ENCODE peak calls at places on chromosomes 16 and 17, in ten cellular contexts. S is adrenal gland; P is RWPE1; J is fibroblast of villous mesenchyme; O is omental fat pad; Y is CD4-positive, alpha-beta T cell; M is stimulated activated CD4-positive, alpha-beta T cell treated with anti-CD3 and anti-CD28 coated beads, Interleukin-15, amount 100 ng/mL, for 1 hour; T is transverse colon; V is NCI-H524; G is NCI-H2029. K is an unnamed sample.
A peak's percentile ranks its signal among the peaks of the same experiment; 100 is the strongest.

GRCh38 chr16:84268661-84269060 is 26.0 kb upstream of the WFDC1 start:
- DNase-seq in S (no peak), P (no peak), J (no peak), O (no peak), Y (no peak), M (no peak), T (no peak), V (peak; percentile 94), G (no peak), K (no peak)

GRCh38 chr16:81519298-81520150 is 74.9 kb downstream of the CMIP start:
- DNase-seq in S (no peak), P (no peak), J (no peak), O (no peak), Y (no peak), M (no peak), T (no peak), V (no peak), G (no peak), K (no peak)

GRCh38 chr16:3465301-3465700 is 21.8 kb downstream of the NAA60 start:
- DNase-seq in S (no peak), P (no peak), J (no peak), O (no peak), Y (no peak), M (no peak), T (no peak), V (no peak), G (no peak), K (no peak)

GRCh38 chr17:74502866-74503265 is 28.4 kb downstream of the CD300LB start:
- DNase-seq in S (no peak), P (no peak), J (no peak), O (no peak), Y (no peak), M (no peak), T (no peak), V (no peak), G (no peak), K (no peak)

GRCh38 chr16:50742521-50743150 is 750 bp downstream of the CYLD start:
- DNase-seq in S (peak; percentile 70), P (peak; percentile 36), J (peak; percentile 43), O (no peak), Y (peak; percentile 30), M (peak; percentile 21), T (peak; percentile 46), V (no peak), G (no peak), K (peak; percentile 34)

GRCh38 chr17:13996758-13997157 is 72.5 kb upstream of the COX10 start:
- DNase-seq in S (no peak), P (no peak), J (peak; percentile 53), O (no peak), Y (no peak), M (no peak), T (no peak), V (no peak), G (no peak), K (no peak)

GRCh38 chr16:48277158-48277557 is 29.8 kb upstream of the ABCC11 start:
- DNase-seq in S (peak; percentile 62), P (no peak), J (no peak), O (no peak), Y (no peak), M (no peak), T (peak; percentile 17), V (no peak), G (no peak), K (no peak)

GRCh38 chr16:6018848-6019489 is 921.4 kb upstream of the EEF2KMT start:
- DNase-seq in S (no peak), P (no peak), J (no peak), O (no peak), Y (no peak), M (no peak), T (no peak), V (no peak), G (no peak), K (peak; percentile 13)

GRCh38 chr16:81095653-81095952 is 592 bp downstream of the GCSH start:
- DNase-seq in S (no peak), P (no peak), J (no peak), O (no peak), Y (no peak), M (no peak), T (no peak), V (no peak), G (no peak), K (no peak)

GRCh38 chr17:14553847-14554246 is 253.0 kb downstream of the HS3ST3B1 start:
- DNase-seq in S (no peak), P (no peak), J (no peak), O (no peak), Y (no peak), M (no peak), T (no peak), V (no peak), G (no peak), K (no peak)

GRCh38 chr16:48014349-48015135 is 141.3 kb downstream of the ABCC12 start:
- DNase-seq in S (no peak), P (peak; percentile 89), J (no peak), O (no peak), Y (no peak), M (no peak), T (no peak), V (peak; percentile 47), G (no peak), K (no peak)

GRCh38 chr16:28193530-28194423 is 18.0 kb downstream of the XPO6 start:
- DNase-seq in S (no peak), P (peak; percentile 76), J (peak; percentile 96), O (no peak), Y (peak; percentile 26), M (no peak), T (no peak), V (no peak), G (no peak), K (no peak)

GRCh38 chr17:57852041-57852954 is 2.5 kb upstream of the MRPS23 start:
- DNase-seq in S (no peak), P (no peak), J (no peak), O (no peak), Y (no peak), M (no peak), T (no peak), V (no peak), G (no peak), K (no peak)

GRCh38 chr17:72465191-72466024 is 344.6 kb downstream of the SOX9 start:
- DNase-seq in S (no peak), P (peak; percentile 91), J (peak; percentile 86), O (no peak), Y (no peak), M (no peak), T (peak; percentile 77), V (no peak), G (no peak), K (peak; percentile 52)

GRCh38 chr17:81387235-81388060 is 7.8 kb upstream of the BAHCC1 start:
- DNase-seq in S (peak; percentile 87), P (no peak), J (peak; percentile 90), O (no peak), Y (no peak), M (no peak), T (peak; percentile 76), V (no peak), G (no peak), K (peak; percentile 65)

GRCh38 chr17:27343972-27344607 is 50.2 kb downstream of the WSB1 start:
- DNase-seq in S (no peak), P (no peak), J (no peak), O (no peak), Y (no peak), M (no peak), T (no peak), V (no peak), G (peak; percentile 46), K (no peak)

GRCh38 chr17:29155235-29155965 is 24.8 kb downstream of the MYO18A start:
- DNase-seq in S (peak; percentile 76), P (peak; percentile 90), J (peak; percentile 55), O (no peak), Y (peak; percentile 26), M (no peak), T (peak; percentile 75), V (no peak), G (peak; percentile 11), K (peak; percentile 75)

GRCh38 chr16:22638393-22639206 is 127.9 kb downstream of the NPIPB5 start:
- DNase-seq in S (no peak), P (peak; percentile 59), J (peak; percentile 62), O (no peak), Y (no peak), M (no peak), T (no peak), V (no peak), G (no peak), K (no peak)

GRCh38 chr17:65750678-65751077 is 189.2 kb upstream of the AXIN2 start:
- DNase-seq in S (peak; percentile 95), P (peak; percentile 84), J (peak; percentile 88), O (no peak), Y (peak; percentile 45), M (peak; percentile 12), T (peak; percentile 70), V (no peak), G (peak; percentile 54), K (peak; percentile 72)

GRCh38 chr16:74773431-74774222 is 993 bp downstream of the FA2H start:
- DNase-seq in S (no peak), P (no peak), J (no peak), O (no peak), Y (no peak), M (no peak), T (peak; percentile 38), V (no peak), G (no peak), K (peak; percentile 42)

GRCh38 chr17:79944251-79944812 is 91.3 kb downstream of the TBC1D16 start:
- DNase-seq in S (no peak), P (no peak), J (no peak), O (no peak), Y (no peak), M (no peak), T (no peak), V (no peak), G (no peak), K (no peak)

GRCh38 chr16:86501989-86502855 is 8.1 kb upstream of the FOXF1 start:
- DNase-seq in S (no peak), P (no peak), J (no peak), O (no peak), Y (no peak), M (no peak), T (no peak), V (no peak), G (no peak), K (no peak)

GRCh38 chr17:58968662-58969061 is 138.0 kb downstream of the TRIM37 start:
- DNase-seq in S (no peak), P (no peak), J (peak; percentile 35), O (no peak), Y (no peak), M (no peak), T (no peak), V (no peak), G (no peak), K (no peak)

GRCh38 chr16:67087803-67088202 is 21.9 kb upstream of the PHAF1 start:
- DNase-seq in S (no peak), P (no peak), J (no peak), O (no peak), Y (no peak), M (no peak), T (no peak), V (no peak), G (no peak), K (no peak)

GRCh38 chr16:77993111-77993571 is 29.2 kb upstream of the CLEC3A start:
- DNase-seq in S (no peak), P (no peak), J (peak; percentile 84), O (no peak), Y (no peak), M (no peak), T (no peak), V (peak; percentile 32), G (no peak), K (no peak)

GRCh38 chr16:4380131-4381063 is 8.7 kb downstream of the VASN start:
- DNase-seq in S (no peak), P (no peak), J (no peak), O (no peak), Y (no peak), M (no peak), T (no peak), V (no peak), G (no peak), K (no peak)

GRCh38 chr16:1428511-1428910 is 2.4 kb upstream of the PERCC1 start:
- DNase-seq in S (no peak), P (no peak), J (no peak), O (no peak), Y (peak; percentile 15), M (no peak), T (no peak), V (no peak), G (no peak), K (peak; percentile 43)

GRCh38 chr16:637081-638018 is 1.2 kb upstream of the METTL26 start:
- DNase-seq in S (peak; percentile 95), P (peak; percentile 99), J (peak; percentile 92), O (peak; percentile 82), Y (peak; percentile 81), M (peak; percentile 80), T (peak; percentile 92), V (peak; percentile 21), G (peak; percentile 66), K (peak; percentile 88)

K was measured in left colon.